ENCODE peak calls at places on chromosomes 16 and 17, in four cellular contexts. T, A, U and E are unnamed samples.

GRCh38 chr16:67884-68789 is 4.3 kb downstream of the RHBDF1 start:
- DNase-seq in T (peak), A (no peak), U (no peak), E (no peak)

GRCh38 chr16:6375471-6376075 is 957.1 kb upstream of the RBFOX1 start:
- DNase-seq in T (no peak), U (no peak), A (no peak), E (no peak)

GRCh38 chr17:79360196-79360595 is 250.7 kb downstream of the RBFOX3 start:
- DNase-seq in A (no peak), T (no peak), U (no peak), E (peak)

GRCh38 chr17:37247825-37248224 is 128.0 kb upstream of the C17orf78 start:
- DNase-seq in A (no peak), U (no peak), T (no peak), E (no peak)

GRCh38 chr16:85387171-85387507 is 226.0 kb upstream of the GSE1 start:
- DNase-seq in A (no peak), T (peak), U (peak), E (no peak)

GRCh38 chr17:44198721-44199552 is 747 bp downstream of the ATXN7L3 start:
- DNase-seq in U (peak), T (peak), A (no peak), E (peak)

GRCh38 chr17:42403150-42403549 is 14.9 kb upstream of the STAT3 start:
- DNase-seq in A (no peak), T (no peak), U (peak), E (no peak)

GRCh38 chr16:15572329-15573001 is 70.5 kb downstream of the MARF1 start:
- DNase-seq in U (no peak), T (no peak), A (no peak), E (no peak)

GRCh38 chr16:5003211-5003610 is 30.5 kb downstream of the NAGPA start:
- DNase-seq in T (no peak), U (no peak), A (no peak), E (no peak)

GRCh38 chr17:60107526-60108257 is 29.0 kb upstream of the HEATR6 start:
- DNase-seq in U (no peak), T (no peak), A (no peak), E (no peak)

GRCh38 chr17:48616719-48617514 is 1.8 kb upstream of the HOXB8 start:
- DNase-seq in U (no peak), T (no peak), A (no peak), E (no peak)

GRCh38 chr16:50273888-50274770 is 7.8 kb downstream of the ADCY7 start:
- DNase-seq in A (no peak), U (no peak), T (no peak), E (no peak)

GRCh38 chr17:44792276-44792675 is 33.5 kb downstream of the ADAM11 start:
- DNase-seq in T (no peak), A (no peak), U (no peak), E (no peak)

GRCh38 chr17:50177983-50178834 is 12.4 kb downstream of the SGCA start:
- DNase-seq in A (peak), U (peak), T (peak), E (peak)

GRCh38 chr17:81908793-81909192 is 2.4 kb downstream of the PCYT2 start:
- DNase-seq in T (no peak), A (no peak), U (no peak), E (no peak)

GRCh38 chr16:22659933-22660332 is 149.2 kb downstream of the NPIPB5 start:
- DNase-seq in U (no peak), A (peak), T (no peak), E (peak)

GRCh38 chr17:74116087-74116717 is 87.3 kb upstream of the RPL38 start:
- DNase-seq in A (peak), T (no peak), U (no peak), E (no peak)